ENCODE peak calls at places on chromosomes 13 and 19, in nine cellular contexts. R is A172; G is lung; C is heart left ventricle; E is left colon; P is GDM1; U is GM23338; H is tibial nerve; I is stimulated activated naive CD8-positive, alpha-beta T cell treated with anti-CD3 and anti-CD28 coated beads, Interleukin-15, Interleukin-2, amounts not matched to agents 100 U/mL and 50 U/mL, for 24 hours. D is an unnamed sample.

GRCh38 chr13:29743229-29743786 is 107.1 kb downstream of the UBL3 start:
- DNase-seq in I (no peak), G (no peak), C (no peak), R (peak; percentile 68), E (peak; percentile 67), H (peak; percentile 64), P (no peak), U (no peak), D (no peak)

GRCh38 chr13:36082396-36082795 is 48.8 kb downstream of the DCLK1 start:
- DNase-seq in I (no peak), R (no peak), G (no peak), U (no peak), C (no peak), E (no peak), H (no peak), P (no peak), D (no peak)

GRCh38 chr13:27751953-27752352 is 40.3 kb upstream of the GSX1 start:
- DNase-seq in C (no peak), U (no peak), G (no peak), E (no peak), R (no peak), I (no peak), H (no peak), P (no peak), D (no peak)

GRCh38 chr13:79710376-79710775 is 229.4 kb downstream of the NDFIP2 start:
- DNase-seq in G (no peak), P (no peak), R (no peak), U (no peak), H (no peak), C (no peak), I (no peak), E (no peak), D (no peak)

GRCh38 chr19:48627211-48627864 is 8.0 kb downstream of the SPHK2 start:
- DNase-seq in R (no peak), I (peak; percentile 49), U (no peak), C (no peak), G (no peak), P (no peak), E (peak; percentile 68), H (no peak), D (no peak)

GRCh38 chr13:25186187-25186586 is 14.1 kb upstream of the AMER2 start:
- DNase-seq in I (no peak), P (no peak), C (no peak), R (no peak), H (no peak), G (no peak), U (no peak), E (no peak), D (no peak)

GRCh38 chr13:31208554-31209122 is 8.9 kb downstream of the B3GLCT start:
- DNase-seq in R (no peak), P (no peak), U (no peak), H (no peak), C (no peak), E (no peak), I (no peak), G (no peak), D (no peak)

GRCh38 chr13:76307157-76307556 is 579.0 kb downstream of the KCTD12 start:
- DNase-seq in P (no peak), R (no peak), E (no peak), I (no peak), H (no peak), G (no peak), U (no peak), C (no peak), D (no peak)

GRCh38 chr13:36997716-36998427 is 1.3 kb downstream of the ALG5 start:
- DNase-seq in R (no peak), U (no peak), C (no peak), I (no peak), P (no peak), H (no peak), G (no peak), E (no peak), D (no peak)

GRCh38 chr19:16024266-16025107 is 51.8 kb upstream of the TPM4 start:
- DNase-seq in R (no peak), H (no peak), P (no peak), C (no peak), U (no peak), I (no peak), G (no peak), E (peak; percentile 17), D (no peak)

GRCh38 chr19:39397360-39398296 is 6.5 kb downstream of the MED29 start:
- DNase-seq in R (peak; percentile 79), U (peak; percentile 93), P (peak; percentile 84), C (peak; percentile 96), H (peak; percentile 95), I (peak; percentile 97), E (peak; percentile 91), G (peak; percentile 90), D (peak; percentile 76)

GRCh38 chr19:823565-824121 is 1.9 kb upstream of the PLPPR3 start:
- DNase-seq in U (no peak), R (peak; percentile 66), G (no peak), I (no peak), E (no peak), H (no peak), C (no peak), P (no peak), D (no peak)

GRCh38 chr13:108963276-108963810 is 333.9 kb downstream of the MYO16 start:
- DNase-seq in P (no peak), U (no peak), C (no peak), R (no peak), E (no peak), G (no peak), I (no peak), H (no peak), D (no peak)

GRCh38 chr19:41927810-41928192 is 448 bp downstream of the ERFL start:
- DNase-seq in H (no peak), I (no peak), E (no peak), R (no peak), G (no peak), C (no peak), U (peak; percentile 46), P (no peak), D (no peak)

GRCh38 chr19:4094291-4094690 is 27.6 kb upstream of the ZBTB7A start:
- DNase-seq in E (no peak), P (no peak), I (no peak), R (no peak), C (no peak), H (no peak), G (no peak), U (no peak), D (no peak)

GRCh38 chr19:16678498-16678897 is 17.6 kb downstream of the TMEM38A start:
- DNase-seq in P (no peak), C (no peak), I (no peak), U (no peak), R (no peak), H (no peak), G (no peak), E (no peak), D (no peak)

GRCh38 chr13:30033681-30034447 is 183.4 kb upstream of the UBL3 start:
- DNase-seq in G (no peak), I (no peak), U (no peak), H (no peak), C (no peak), P (peak; percentile 29), E (no peak), R (peak; percentile 85), D (peak; percentile 62)

GRCh38 chr13:107028751-107029150 is 460.8 kb upstream of the ARGLU1 start:
- DNase-seq in E (no peak), U (no peak), G (no peak), C (no peak), P (no peak), R (no peak), I (no peak), H (no peak), D (no peak)

GRCh38 chr19:12939292-12939606 is 840 bp downstream of the CALR start:
- DNase-seq in E (no peak), U (no peak), C (no peak), P (no peak), H (no peak), R (no peak), G (no peak), I (peak; percentile 43), D (no peak)

GRCh38 chr19:19529783-19530422 is 1.2 kb downstream of the YJEFN3 start:
- DNase-seq in P (no peak), H (no peak), E (no peak), R (no peak), C (no peak), G (no peak), I (no peak), U (peak; percentile 1), D (no peak)

GRCh38 chr13:113742000-113742441 is 17.0 kb upstream of the TMEM255B start:
- DNase-seq in R (peak; percentile 72), P (no peak), C (peak; percentile 62), U (peak; percentile 62), G (peak; percentile 51), H (peak; percentile 48), I (peak; percentile 35), E (peak; percentile 68), D (peak; percentile 67)

GRCh38 chr19:1568320-1569019 is at the start of gene MEX3D:
- DNase-seq in P (peak; percentile 70), C (peak; percentile 88), H (peak; percentile 57), R (peak; percentile 36), E (peak; percentile 65), U (peak; percentile 83), G (peak; percentile 67), I (peak; percentile 87), D (peak; percentile 94)

GRCh38 chr13:41017153-41017552 is 2.0 kb downstream of the ELF1 start:
- DNase-seq in U (no peak), R (no peak), H (no peak), I (peak; percentile 32), E (peak; percentile 48), G (no peak), C (no peak), P (no peak), D (no peak)

GRCh38 chr19:38663957-38664502 is 16.6 kb downstream of the ACTN4 start:
- DNase-seq in R (no peak), P (no peak), H (no peak), C (peak; percentile 80), E (peak; percentile 74), I (no peak), G (no peak), U (no peak), D (no peak)

GRCh38 chr13:45870232-45870631 is 18.7 kb upstream of the SIAH3 start:
- DNase-seq in I (no peak), H (no peak), U (no peak), G (no peak), E (no peak), R (no peak), P (no peak), C (no peak), D (no peak)

GRCh38 chr13:39051157-39051556 is 12.9 kb downstream of the NHLRC3 start:
- DNase-seq in H (no peak), P (peak; percentile 12), I (no peak), G (no peak), U (peak; percentile 46), E (no peak), R (peak; percentile 10), C (no peak), D (peak; percentile 12)

GRCh38 chr19:44212865-44213346 is 574 bp downstream of the ZNF227 start:
- DNase-seq in R (peak; percentile 33), C (no peak), G (no peak), U (peak; percentile 53), E (no peak), H (no peak), I (no peak), P (no peak), D (peak; percentile 14)

GRCh38 chr13:113452942-113453901 is at the start of gene ADPRHL1:
- DNase-seq in U (no peak), I (no peak), E (no peak), R (no peak), H (no peak), G (no peak), C (peak; percentile 73), P (no peak), D (no peak)

GRCh38 chr19:48741222-48741999 is 1.0 kb upstream of the RASIP1 start:
- DNase-seq in G (no peak), R (no peak), H (no peak), P (no peak), U (peak; percentile 78), I (peak; percentile 65), C (peak; percentile 87), E (peak; percentile 62), D (peak; percentile 84)

GRCh38 chr13:112134150-112135075 is 67.5 kb downstream of the SOX1 start:
- DNase-seq in U (no peak), G (no peak), C (no peak), R (peak; percentile 48), I (no peak), H (no peak), P (no peak), E (no peak), D (no peak)

GRCh38 chr13:46668302-46668720 is 115.3 kb downstream of the LRCH1 start:
- DNase-seq in C (peak; percentile 66), G (peak; percentile 36), I (no peak), P (peak; percentile 92), R (peak; percentile 77), U (no peak), E (peak; percentile 48), H (peak; percentile 66), D (peak; percentile 10)